ENCODE peak calls at places on chromosomes 13 and 19, in four cellular contexts. J is H1, X is SK-N-SH, E is K562. H is an unnamed sample.

GRCh38 chr19:38852231-38853044 is 2.7 kb upstream of the HNRNPL start:
- DNase-seq in J (peak), X (peak), E (no peak), H (peak)

GRCh38 chr19:46000497-46001246 is 5.4 kb downstream of the CCDC61 start:
- DNase-seq in J (peak), E (peak), X (peak), H (peak)

GRCh38 chr13:109159650-109160309 is 530.4 kb downstream of the MYO16 start:
- DNase-seq in J (no peak), X (peak), E (no peak), H (no peak)

GRCh38 chr13:41614671-41615519 is 157.5 kb downstream of the RGCC start:
- DNase-seq in X (no peak), E (no peak), J (no peak), H (no peak)

GRCh38 chr13:110888390-110888789 is 26.5 kb downstream of the ANKRD10 start:
- DNase-seq in J (no peak), E (no peak), X (no peak), H (no peak)

GRCh38 chr19:47658431-47659383 is 49.8 kb downstream of the BICRA start:
- DNase-seq in J (no peak), E (no peak), X (no peak), H (no peak)

GRCh38 chr13:68078874-68079273 is 848.7 kb upstream of the PCDH9 start:
- DNase-seq in X (no peak), J (no peak), E (no peak), H (no peak)

GRCh38 chr13:23579886-23580706 is 9.9 kb downstream of the TNFRSF19 start:
- DNase-seq in J (peak), X (no peak), E (no peak), H (no peak)

GRCh38 chr13:50299546-50300249 is 284.5 kb downstream of the KCNRG start:
- DNase-seq in E (no peak), J (no peak), X (no peak), H (no peak)

GRCh38 chr19:39106201-39106600 is 19.4 kb upstream of the PAK4 start:
- DNase-seq in E (no peak), X (no peak), J (no peak), H (no peak)

GRCh38 chr19:2494447-2495129 is 18.7 kb downstream of the GADD45B start:
- DNase-seq in J (no peak), X (peak), E (peak), H (no peak)

GRCh38 chr19:51783373-51783772 is 11.6 kb upstream of the FPR3 start:
- DNase-seq in X (no peak), E (no peak), J (no peak), H (peak)

GRCh38 chr13:106151056-106151699 is 384.3 kb downstream of the EFNB2 start:
- DNase-seq in X (no peak), E (no peak), J (no peak), H (no peak)

GRCh38 chr13:26895081-26895807 is 134.7 kb upstream of the GPR12 start:
- DNase-seq in E (no peak), J (peak), X (no peak), H (peak)

GRCh38 chr19:3801412-3802096 is 15.4 kb upstream of the MATK start:
- DNase-seq in X (peak), J (peak), E (peak), H (peak)

GRCh38 chr19:28466107-28467045 is 746.6 kb downstream of the UQCRFS1 start:
- DNase-seq in J (peak), X (peak), E (peak), H (peak)

GRCh38 chr19:901216-902092 is 8.2 kb downstream of the RNU6-9 start:
- DNase-seq in J (no peak), E (no peak), X (no peak), H (no peak)

GRCh38 chr19:38792250-38793111 is 3.5 kb downstream of the LGALS7B start:
- DNase-seq in J (peak), E (no peak), X (no peak), H (peak)

GRCh38 chr19:13190781-13191540 is 40.8 kb downstream of the IER2 start:
- DNase-seq in X (no peak), E (peak), J (no peak), H (no peak)

GRCh38 chr13:28469316-28469715 is 25.6 kb downstream of the FLT1 start:
- DNase-seq in E (no peak), J (no peak), X (no peak), H (no peak)

GRCh38 chr13:42615691-42616090 is 41.7 kb downstream of the TNFSF11 start:
- DNase-seq in X (no peak), J (no peak), E (no peak), H (no peak)

GRCh38 chr13:36530050-36530789 is 97.9 kb downstream of the CCNA1 start:
- DNase-seq in X (no peak), J (no peak), E (no peak), H (no peak)

GRCh38 chr13:104571161-104571889 is 1505.1 kb upstream of the SLC10A2 start:
- DNase-seq in E (no peak), J (peak), X (peak), H (peak)

GRCh38 chr19:27738569-27739193 is 1474.3 kb downstream of the UQCRFS1 start:
- DNase-seq in X (no peak), E (no peak), J (no peak), H (no peak)

GRCh38 chr19:7188682-7189629 is 105.3 kb downstream of the INSR start:
- DNase-seq in E (no peak), X (no peak), J (no peak), H (no peak)

GRCh38 chr13:86881390-86881789 is 789.8 kb upstream of the SLITRK5 start:
- DNase-seq in E (no peak), J (no peak), X (no peak), H (no peak)

GRCh38 chr13:113825851-113826250 is 38.0 kb downstream of the GAS6 start:
- DNase-seq in E (no peak), J (no peak), X (no peak), H (no peak)

GRCh38 chr19:16869331-16869972 is 19.3 kb upstream of the F2RL3 start:
- DNase-seq in J (no peak), X (no peak), E (no peak), H (no peak)

GRCh38 chr13:34416833-34417425 is 525.1 kb upstream of the NBEA start:
- DNase-seq in E (no peak), J (no peak), X (no peak), H (no peak)

GRCh38 chr13:99174533-99175100 is 26.0 kb upstream of the UBAC2 start:
- DNase-seq in J (no peak), X (no peak), E (no peak), H (no peak)

GRCh38 chr13:112711528-112712265 is 21.9 kb downstream of the ATP11A start:
- DNase-seq in E (peak), X (no peak), J (peak), H (peak)

GRCh38 chr13:110965038-110965754 is 50.3 kb upstream of the ANKRD10 start:
- DNase-seq in E (peak), X (no peak), J (no peak), H (no peak)

GRCh38 chr19:14463747-14464146 is 11.4 kb downstream of the PTGER1 start:
- DNase-seq in E (no peak), J (no peak), X (no peak), H (no peak)

GRCh38 chr19:13033819-13034611 is 38.7 kb downstream of the NFIX start:
- DNase-seq in J (peak), X (peak), E (peak), H (peak)

GRCh38 chr13:50292082-50292481 is 276.8 kb downstream of the KCNRG start:
- DNase-seq in J (no peak), X (no peak), E (no peak), H (no peak)

GRCh38 chr13:76980075-76980718 is 11.7 kb upstream of the CLN5 start:
- DNase-seq in J (peak), E (peak), X (peak), H (peak)

GRCh38 chr13:75792526-75793187 is 156.5 kb downstream of the LMO7 start:
- DNase-seq in J (no peak), X (no peak), E (no peak), H (no peak)

DNA sequence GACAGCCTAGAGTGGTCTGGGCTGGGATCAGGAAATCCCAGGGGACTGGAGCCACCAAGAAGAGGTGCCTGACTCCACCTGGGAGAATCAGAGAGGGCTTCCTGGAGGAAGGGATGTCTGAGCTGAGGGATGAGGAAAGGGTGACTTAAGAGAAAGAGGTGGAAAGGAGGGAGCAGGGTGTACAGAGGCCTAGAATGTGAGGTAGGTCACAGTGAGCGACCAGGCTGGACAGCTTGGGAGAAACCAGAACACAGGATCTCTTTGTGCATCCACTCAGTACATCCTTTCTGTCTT is 1.0 kb downstream of the TBCB start:
- DNase-seq in E (no peak), X (no peak), J (no peak), H (no peak)
- TF ChIP-seq TEAD4 in E (no peak), X (no peak), J (no peak), H (no peak)

DNA sequence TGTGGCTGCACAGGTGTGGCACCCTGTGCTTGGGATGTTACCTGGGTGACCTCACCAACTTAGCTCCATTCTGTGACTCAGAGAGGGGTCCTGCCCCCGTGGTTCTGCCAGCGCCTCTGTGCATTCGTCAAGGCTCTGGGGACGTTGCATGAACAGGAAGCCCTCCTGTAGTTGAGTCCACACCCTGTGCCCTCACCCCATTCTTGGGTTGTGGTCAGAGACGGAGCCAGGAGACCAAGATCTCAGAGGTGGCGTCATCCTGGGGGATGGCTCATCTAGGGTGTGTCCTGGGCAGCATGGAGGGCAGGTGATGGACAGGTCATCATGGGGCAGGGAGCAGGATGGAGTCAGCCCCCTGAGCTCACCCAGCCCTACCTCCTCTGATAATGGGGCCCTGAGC is 2.5 kb downstream of the COX6B2 start:
- DNase-seq in E (no peak), X (no peak), J (no peak), H (no peak)
- TF ChIP-seq TEAD4 in E (no peak), X (no peak), J (no peak), H (no peak)

GRCh38 chr13:35530147-35530546 is 53.7 kb upstream of the MAB21L1 start:
- DNase-seq in E (no peak), X (peak), J (no peak), H (no peak)
- TF ChIP-seq TEAD4 in E (no peak), X (no peak), J (no peak), H (no peak)

DNA sequence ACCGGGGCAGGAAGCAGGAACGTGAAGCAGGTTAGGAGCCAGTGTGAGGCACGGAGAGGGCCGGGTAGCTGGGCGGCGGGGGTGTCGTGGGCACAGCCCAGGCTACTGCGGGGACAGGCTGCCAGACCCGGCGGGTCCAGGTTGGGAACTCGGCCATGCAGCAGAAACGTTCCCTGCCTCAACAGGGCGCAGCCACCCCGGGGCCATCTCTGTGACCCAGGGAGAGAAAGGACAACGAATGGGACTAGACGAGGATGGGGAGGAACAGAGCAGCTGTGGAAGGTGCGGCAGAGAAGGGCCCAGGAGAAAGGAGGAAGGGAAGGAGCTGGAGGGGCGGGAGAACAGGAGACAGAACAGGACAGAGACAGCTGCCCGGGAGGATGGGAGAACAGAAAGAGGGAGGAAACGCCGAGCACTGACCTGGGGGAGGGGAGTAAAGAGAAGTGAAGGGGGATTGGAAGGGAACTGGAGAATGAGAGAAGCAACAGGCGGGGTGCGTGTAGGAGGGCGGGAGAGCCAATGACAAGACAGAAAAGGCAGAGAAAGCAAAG is 12.9 kb upstream of the GARIN5A start:
- DNase-seq in X (no peak), E (no peak), J (peak), H (no peak)
- TF ChIP-seq TEAD4 in X (no peak), E (no peak), J (no peak), H (no peak)